ENCODE peak calls at places on chromosomes 12 and 14, in eight cellular contexts. One of them, this sample, is unnamed.

GRCh38 chr14:105436891-105437722 is 17.5 kb downstream of the MTA1 start:
- DNase-seq in NCI-H460: no peak
- DNase-seq in mesendoderm: no peak
- DNase-seq in CD8-positive, alpha-beta T cell: no peak
- DNase-seq in SK-MEL-5: no peak
- DNase-seq in activated T-helper 1 cell treated with anti-CD3 and anti-CD28 coated beads, Interleukin-2, amount 50 U/mL, for 16 hours: no peak
- DNase-seq in WERI-Rb-1: no peak
- DNase-seq in hippocampal formation: no peak
- DNase-seq in this sample: no peak

GRCh38 chr12:79183003-79183402 is 318.4 kb downstream of the SYT1 start:
- DNase-seq in NCI-H460: no peak
- DNase-seq in mesendoderm: no peak
- DNase-seq in CD8-positive, alpha-beta T cell: no peak
- DNase-seq in SK-MEL-5: no peak
- DNase-seq in activated T-helper 1 cell treated with anti-CD3 and anti-CD28 coated beads, Interleukin-2, amount 50 U/mL, for 16 hours: no peak
- DNase-seq in WERI-Rb-1: no peak
- DNase-seq in hippocampal formation: no peak
- DNase-seq in this sample: no peak

GRCh38 chr14:51564986-51565604 is 86.6 kb upstream of the FRMD6 start:
- DNase-seq in NCI-H460: no peak
- DNase-seq in mesendoderm: no peak
- DNase-seq in CD8-positive, alpha-beta T cell: no peak
- DNase-seq in SK-MEL-5: no peak
- DNase-seq in activated T-helper 1 cell treated with anti-CD3 and anti-CD28 coated beads, Interleukin-2, amount 50 U/mL, for 16 hours: no peak
- DNase-seq in WERI-Rb-1: no peak
- DNase-seq in hippocampal formation: no peak
- DNase-seq in this sample: no peak

GRCh38 chr12:2052861-2053674 is at the start of gene CACNA1C:
- DNase-seq in NCI-H460: no peak
- DNase-seq in mesendoderm: peak
- DNase-seq in CD8-positive, alpha-beta T cell: no peak
- DNase-seq in SK-MEL-5: peak
- DNase-seq in activated T-helper 1 cell treated with anti-CD3 and anti-CD28 coated beads, Interleukin-2, amount 50 U/mL, for 16 hours: no peak
- DNase-seq in WERI-Rb-1: peak
- DNase-seq in hippocampal formation: peak
- DNase-seq in this sample: peak

GRCh38 chr14:50862171-50862570 is 9.7 kb upstream of the ABHD12B start:
- DNase-seq in NCI-H460: no peak
- DNase-seq in mesendoderm: no peak
- DNase-seq in CD8-positive, alpha-beta T cell: no peak
- DNase-seq in SK-MEL-5: peak
- DNase-seq in activated T-helper 1 cell treated with anti-CD3 and anti-CD28 coated beads, Interleukin-2, amount 50 U/mL, for 16 hours: no peak
- DNase-seq in WERI-Rb-1: no peak
- DNase-seq in hippocampal formation: no peak
- DNase-seq in this sample: no peak

GRCh38 chr12:111296906-111297463 is 71.9 kb downstream of the PHETA1 start:
- DNase-seq in NCI-H460: no peak
- DNase-seq in mesendoderm: no peak
- DNase-seq in CD8-positive, alpha-beta T cell: no peak
- DNase-seq in SK-MEL-5: no peak
- DNase-seq in activated T-helper 1 cell treated with anti-CD3 and anti-CD28 coated beads, Interleukin-2, amount 50 U/mL, for 16 hours: no peak
- DNase-seq in WERI-Rb-1: no peak
- DNase-seq in hippocampal formation: no peak
- DNase-seq in this sample: no peak

GRCh38 chr14:97217094-97217885 is 420.1 kb downstream of the VRK1 start:
- DNase-seq in NCI-H460: no peak
- DNase-seq in mesendoderm: peak
- DNase-seq in CD8-positive, alpha-beta T cell: no peak
- DNase-seq in SK-MEL-5: no peak
- DNase-seq in activated T-helper 1 cell treated with anti-CD3 and anti-CD28 coated beads, Interleukin-2, amount 50 U/mL, for 16 hours: no peak
- DNase-seq in WERI-Rb-1: no peak
- DNase-seq in hippocampal formation: no peak
- DNase-seq in this sample: no peak

GRCh38 chr12:92784795-92785562 is 82.2 kb downstream of the PLEKHG7 start:
- DNase-seq in NCI-H460: peak
- DNase-seq in mesendoderm: peak
- DNase-seq in CD8-positive, alpha-beta T cell: no peak
- DNase-seq in SK-MEL-5: peak
- DNase-seq in activated T-helper 1 cell treated with anti-CD3 and anti-CD28 coated beads, Interleukin-2, amount 50 U/mL, for 16 hours: no peak
- DNase-seq in WERI-Rb-1: peak
- DNase-seq in hippocampal formation: no peak
- DNase-seq in this sample: peak

GRCh38 chr14:69316449-69317391 is 56.8 kb downstream of the GALNT16 start:
- DNase-seq in NCI-H460: no peak
- DNase-seq in mesendoderm: peak
- DNase-seq in CD8-positive, alpha-beta T cell: no peak
- DNase-seq in SK-MEL-5: no peak
- DNase-seq in activated T-helper 1 cell treated with anti-CD3 and anti-CD28 coated beads, Interleukin-2, amount 50 U/mL, for 16 hours: no peak
- DNase-seq in WERI-Rb-1: no peak
- DNase-seq in hippocampal formation: no peak
- DNase-seq in this sample: peak

GRCh38 chr12:46524778-46525177 is 152.2 kb upstream of the SLC38A2 start:
- DNase-seq in NCI-H460: no peak
- DNase-seq in mesendoderm: peak
- DNase-seq in CD8-positive, alpha-beta T cell: no peak
- DNase-seq in SK-MEL-5: no peak
- DNase-seq in activated T-helper 1 cell treated with anti-CD3 and anti-CD28 coated beads, Interleukin-2, amount 50 U/mL, for 16 hours: no peak
- DNase-seq in WERI-Rb-1: no peak
- DNase-seq in hippocampal formation: no peak
- DNase-seq in this sample: peak

GRCh38 chr12:13005649-13006048 is 5.6 kb upstream of the HEBP1 start:
- DNase-seq in NCI-H460: no peak
- DNase-seq in mesendoderm: no peak
- DNase-seq in CD8-positive, alpha-beta T cell: no peak
- DNase-seq in SK-MEL-5: no peak
- DNase-seq in activated T-helper 1 cell treated with anti-CD3 and anti-CD28 coated beads, Interleukin-2, amount 50 U/mL, for 16 hours: no peak
- DNase-seq in WERI-Rb-1: no peak
- DNase-seq in hippocampal formation: no peak
- DNase-seq in this sample: no peak

GRCh38 chr12:3658327-3659163 is 94.4 kb downstream of the CRACR2A start:
- DNase-seq in NCI-H460: peak
- DNase-seq in mesendoderm: peak
- DNase-seq in CD8-positive, alpha-beta T cell: no peak
- DNase-seq in SK-MEL-5: peak
- DNase-seq in activated T-helper 1 cell treated with anti-CD3 and anti-CD28 coated beads, Interleukin-2, amount 50 U/mL, for 16 hours: no peak
- DNase-seq in WERI-Rb-1: peak
- DNase-seq in hippocampal formation: no peak
- DNase-seq in this sample: peak

GRCh38 chr12:16324300-16324699 is 23.1 kb upstream of the MGST1 start:
- DNase-seq in NCI-H460: no peak
- DNase-seq in mesendoderm: no peak
- DNase-seq in CD8-positive, alpha-beta T cell: no peak
- DNase-seq in SK-MEL-5: no peak
- DNase-seq in activated T-helper 1 cell treated with anti-CD3 and anti-CD28 coated beads, Interleukin-2, amount 50 U/mL, for 16 hours: no peak
- DNase-seq in WERI-Rb-1: no peak
- DNase-seq in hippocampal formation: no peak
- DNase-seq in this sample: no peak

GRCh38 chr14:24817638-24818053 is 183.7 kb upstream of the GZMB start:
- DNase-seq in NCI-H460: peak
- DNase-seq in mesendoderm: peak
- DNase-seq in CD8-positive, alpha-beta T cell: no peak
- DNase-seq in SK-MEL-5: peak
- DNase-seq in activated T-helper 1 cell treated with anti-CD3 and anti-CD28 coated beads, Interleukin-2, amount 50 U/mL, for 16 hours: no peak
- DNase-seq in WERI-Rb-1: no peak
- DNase-seq in hippocampal formation: peak
- DNase-seq in this sample: peak

GRCh38 chr12:82627799-82628198 is 58.9 kb upstream of the TMTC2 start:
- DNase-seq in NCI-H460: no peak
- DNase-seq in mesendoderm: peak
- DNase-seq in CD8-positive, alpha-beta T cell: no peak
- DNase-seq in SK-MEL-5: peak
- DNase-seq in activated T-helper 1 cell treated with anti-CD3 and anti-CD28 coated beads, Interleukin-2, amount 50 U/mL, for 16 hours: no peak
- DNase-seq in WERI-Rb-1: no peak
- DNase-seq in hippocampal formation: no peak
- DNase-seq in this sample: peak

GRCh38 chr12:27109339-27110023 is 27.1 kb upstream of the C12orf71 start:
- DNase-seq in NCI-H460: peak
- DNase-seq in mesendoderm: no peak
- DNase-seq in CD8-positive, alpha-beta T cell: no peak
- DNase-seq in SK-MEL-5: no peak
- DNase-seq in activated T-helper 1 cell treated with anti-CD3 and anti-CD28 coated beads, Interleukin-2, amount 50 U/mL, for 16 hours: no peak
- DNase-seq in WERI-Rb-1: no peak
- DNase-seq in hippocampal formation: no peak
- DNase-seq in this sample: peak

GRCh38 chr14:76810953-76811400 is 1.7 kb downstream of the ANGEL1 start:
- DNase-seq in NCI-H460: peak
- DNase-seq in mesendoderm: peak
- DNase-seq in CD8-positive, alpha-beta T cell: no peak
- DNase-seq in SK-MEL-5: peak
- DNase-seq in activated T-helper 1 cell treated with anti-CD3 and anti-CD28 coated beads, Interleukin-2, amount 50 U/mL, for 16 hours: no peak
- DNase-seq in WERI-Rb-1: peak
- DNase-seq in hippocampal formation: peak
- DNase-seq in this sample: peak

GRCh38 chr12:111586986-111587385 is 12.1 kb downstream of the ATXN2 start:
- DNase-seq in NCI-H460: no peak
- DNase-seq in mesendoderm: no peak
- DNase-seq in CD8-positive, alpha-beta T cell: no peak
- DNase-seq in SK-MEL-5: no peak
- DNase-seq in activated T-helper 1 cell treated with anti-CD3 and anti-CD28 coated beads, Interleukin-2, amount 50 U/mL, for 16 hours: no peak
- DNase-seq in WERI-Rb-1: no peak
- DNase-seq in hippocampal formation: no peak
- DNase-seq in this sample: no peak

GRCh38 chr14:91352101-91352500 is 65.5 kb downstream of the CCDC88C start:
- DNase-seq in NCI-H460: no peak
- DNase-seq in mesendoderm: no peak
- DNase-seq in CD8-positive, alpha-beta T cell: no peak
- DNase-seq in SK-MEL-5: no peak
- DNase-seq in activated T-helper 1 cell treated with anti-CD3 and anti-CD28 coated beads, Interleukin-2, amount 50 U/mL, for 16 hours: no peak
- DNase-seq in WERI-Rb-1: no peak
- DNase-seq in hippocampal formation: no peak
- DNase-seq in this sample: peak

This sample was measured in GM03348.